ENCODE peak calls at places on chromosomes 13 and 19, in six cellular contexts. K is glutamatergic neuron, Q is epithelial cell of esophagus, M is AG09309, E is osteoblast, Y is WTC11. F is an unnamed sample.
A peak's percentile ranks its signal among the peaks of the same experiment; 100 is the strongest.

GRCh38 chr13:107866666-107867623 is 348.4 kb downstream of the LIG4 start:
- DNase-seq in K (peak; percentile 70), Y (peak; percentile 44), Q (no peak), M (no peak), E (peak; percentile 94), F (no peak)

GRCh38 chr13:72839831-72840426 is 58.0 kb downstream of the PIBF1 start:
- DNase-seq in K (peak; percentile 57), Q (peak; percentile 78), M (peak; percentile 5), E (peak; percentile 62), Y (peak; percentile 61), F (no peak)

GRCh38 chr13:110339263-110339662 is 32.2 kb downstream of the COL4A2 start:
- DNase-seq in Q (no peak), M (no peak), Y (no peak), E (no peak), K (no peak), F (no peak)

GRCh38 chr13:59754411-59754810 is 409.3 kb downstream of the DIAPH3 start:
- DNase-seq in M (no peak), Q (no peak), Y (no peak), K (no peak), E (no peak), F (no peak)

GRCh38 chr13:23268441-23268840 is 87.7 kb downstream of the SGCG start:
- DNase-seq in E (no peak), Q (no peak), M (no peak), Y (no peak), K (no peak), F (no peak)

GRCh38 chr19:44212865-44213346 is 574 bp downstream of the ZNF227 start:
- DNase-seq in K (no peak), Y (no peak), Q (peak; percentile 40), E (peak; percentile 64), M (no peak), F (no peak)

GRCh38 chr13:112693831-112694497 is 4.1 kb downstream of the ATP11A start:
- DNase-seq in Q (peak; percentile 87), K (no peak), M (peak; percentile 54), E (peak; percentile 98), Y (peak; percentile 10), F (no peak)

GRCh38 chr19:1655992-1656608 is 3.7 kb upstream of the TCF3 start:
- DNase-seq in E (no peak), K (peak; percentile 15), M (no peak), Y (no peak), Q (no peak), F (no peak)

GRCh38 chr19:28239270-28239669 is 973.7 kb downstream of the UQCRFS1 start:
- DNase-seq in K (peak; percentile 69), M (no peak), E (no peak), Y (peak; percentile 80), Q (no peak), F (no peak)

GRCh38 chr13:98810746-98811145 is 58.3 kb upstream of the SLC15A1 start:
- DNase-seq in Q (no peak), K (no peak), Y (no peak), M (no peak), E (no peak), F (no peak)

GRCh38 chr19:19651076-19651475 is 7.6 kb upstream of the GMIP start:
- DNase-seq in Q (no peak), M (no peak), Y (no peak), K (no peak), E (peak; percentile 89), F (no peak)

GRCh38 chr13:112714772-112715569 is 25.1 kb downstream of the ATP11A start:
- DNase-seq in Q (no peak), E (no peak), K (no peak), Y (peak; percentile 39), M (no peak), F (no peak)

DNA sequence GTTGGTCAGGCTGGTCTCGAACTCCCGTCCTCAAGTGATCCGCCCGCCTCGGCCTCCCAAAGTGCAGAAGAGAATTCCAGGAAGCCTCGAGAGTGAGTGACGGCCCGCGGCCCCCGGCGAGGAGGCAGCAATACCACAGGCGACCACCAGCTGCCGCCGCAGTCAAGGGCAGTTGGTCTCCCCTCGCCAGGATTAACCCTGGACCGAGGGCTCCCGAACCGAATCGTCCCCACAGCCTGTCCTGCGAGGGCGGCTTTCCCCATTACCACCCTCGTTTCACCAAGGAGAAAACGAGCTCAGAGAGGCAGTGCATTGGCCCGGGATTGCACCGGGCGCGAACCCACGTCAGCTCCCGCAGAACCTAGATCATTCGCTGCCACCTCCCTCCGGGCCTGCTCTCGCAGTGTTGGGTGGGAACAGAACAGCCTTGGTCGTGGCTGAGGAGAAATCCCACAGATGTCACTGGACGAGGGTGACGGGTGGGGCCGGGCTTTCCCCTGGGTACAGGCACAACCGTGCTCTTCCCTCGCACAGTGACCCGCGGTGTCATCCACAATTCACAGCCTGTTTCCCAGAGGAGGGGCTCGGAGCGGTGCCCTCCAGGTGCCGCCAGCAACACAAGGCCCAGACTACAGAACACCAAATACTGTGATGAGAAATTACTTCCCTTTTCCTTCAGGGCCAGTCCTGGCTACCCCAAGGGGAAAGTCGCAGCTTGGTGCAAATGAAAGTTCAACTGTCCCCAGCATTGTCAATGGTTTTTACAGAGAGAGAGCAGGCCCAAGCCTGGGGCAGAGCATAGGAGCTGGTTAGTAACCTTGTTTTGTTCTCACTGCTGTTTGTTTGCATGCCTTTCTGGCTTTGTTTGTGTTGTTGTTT is 24.8 kb downstream of the C2CD4C start:
- DNase-seq in M (no peak), K (peak; percentile 62), E (peak; percentile 86), Y (peak; percentile 83), Q (no peak), F (no peak)
- TF ChIP-seq CTCF in M (peak; percentile 23), K (peak; percentile 76), E (peak; percentile 33), Y (peak; percentile 68), Q (no peak), F (no peak)

GRCh38 chr19:47790398-47790814 is 11.9 kb downstream of the SELENOW start:
- DNase-seq in E (peak; percentile 92), Y (peak; percentile 100), K (peak; percentile 96), Q (peak; percentile 65), M (no peak), F (peak; percentile 72)

GRCh38 chr19:47796785-47797184 is 7.6 kb downstream of the TPRX1 start:
- DNase-seq in M (no peak), E (no peak), Y (no peak), K (no peak), Q (no peak), F (no peak)

GRCh38 chr19:47797996-47798903 is 6.1 kb downstream of the TPRX1 start:
- DNase-seq in E (peak; percentile 37), Y (no peak), Q (no peak), M (no peak), K (no peak), F (no peak)

GRCh38 chr19:47792616-47793015 is 11.7 kb downstream of the TPRX1 start:
- DNase-seq in K (no peak), E (no peak), Q (no peak), M (no peak), Y (no peak), F (no peak)

GRCh38 chr19:47794526-47794925 is 9.8 kb downstream of the TPRX1 start:
- DNase-seq in K (no peak), E (no peak), M (no peak), Q (no peak), Y (peak; percentile 57), F (no peak)
- TF ChIP-seq CTCF in K (no peak), E (no peak), M (peak; percentile 10), Q (no peak), Y (peak; percentile 67), F (no peak)

GRCh38 chr13:80873589-80873988 is 532.7 kb upstream of the SPRY2 start:
- DNase-seq in Y (no peak), M (no peak), K (no peak), Q (peak; percentile 50), E (no peak), F (peak; percentile 49)
- TF ChIP-seq CTCF in Y (no peak), M (no peak), K (no peak), Q (no peak), E (no peak), F (no peak)

DNA sequence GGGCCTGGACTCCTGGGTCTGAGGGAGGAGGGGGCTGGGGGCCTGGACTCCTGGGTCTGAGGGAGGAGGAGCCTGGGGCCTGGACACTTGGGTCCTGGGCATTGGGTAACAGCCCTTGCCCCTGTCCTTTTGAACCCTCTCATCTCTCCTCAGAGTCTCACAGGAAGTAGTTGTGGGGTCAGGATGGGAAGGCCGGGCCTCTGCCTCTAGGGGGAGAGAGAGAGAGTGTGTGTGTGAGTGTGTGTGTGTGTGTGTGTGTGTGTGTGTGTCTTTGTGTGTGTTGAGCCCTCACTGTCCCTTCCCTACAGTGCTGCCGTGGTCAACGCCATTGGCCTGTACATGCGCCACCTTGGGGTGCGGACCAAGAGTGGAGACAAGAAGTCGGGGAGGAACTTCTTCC is 10.9 kb downstream of the ARHGEF1 start:
- DNase-seq in E (peak; percentile 68), K (peak; percentile 31), M (no peak), Y (no peak), Q (no peak), F (no peak)
- TF ChIP-seq CTCF in E (peak; percentile 9), K (no peak), M (peak; percentile 8), Y (no peak), Q (no peak), F (no peak)

DNA sequence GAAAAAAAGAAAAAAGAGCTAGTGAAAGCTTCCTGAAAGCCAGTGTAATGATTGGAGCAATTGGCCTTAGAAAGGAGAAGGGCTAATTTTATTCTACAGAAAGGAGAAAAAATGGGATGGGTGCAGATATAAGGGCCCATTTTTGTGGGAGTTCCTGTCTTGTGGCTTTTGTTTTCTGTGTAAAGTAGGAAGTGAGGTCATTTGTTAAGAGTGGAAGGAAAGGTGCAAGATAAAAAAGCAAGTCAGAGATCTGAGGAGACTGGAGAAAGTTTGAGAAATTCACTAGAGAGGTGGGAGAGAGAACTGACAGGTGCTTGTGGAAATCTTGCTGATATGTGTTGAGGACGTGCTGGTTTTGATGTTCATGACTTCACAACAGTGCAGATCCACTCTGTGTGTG is 349.4 kb downstream of the DLEU7 start:
- DNase-seq in K (no peak), E (no peak), Y (no peak), Q (no peak), M (no peak), F (no peak)
- TF ChIP-seq CTCF in K (no peak), E (no peak), Y (no peak), Q (no peak), M (no peak), F (no peak)

F was measured in natural killer cell.